ENCODE peak calls at places on chromosome 12, in four cellular contexts. E, I, S and T are unnamed samples.

GRCh38 chr12:64670856-64671639 is 60.8 kb downstream of the RASSF3 start:
- DNase-seq in S (no peak), E (peak), I (peak), T (no peak)

GRCh38 chr12:116076399-116076798 is 201.1 kb downstream of the MED13L start:
- DNase-seq in I (no peak), E (no peak), S (no peak), T (no peak)

GRCh38 chr12:63382930-63383329 is 231.9 kb upstream of the AVPR1A start:
- DNase-seq in E (no peak), I (no peak), S (no peak), T (no peak)

GRCh38 chr12:78829690-78830089 is 34.9 kb upstream of the SYT1 start:
- DNase-seq in I (no peak), S (no peak), E (no peak), T (no peak)

GRCh38 chr12:17060260-17060659 is 454.3 kb upstream of the LMO3 start:
- DNase-seq in E (no peak), I (no peak), S (no peak), T (no peak)

GRCh38 chr12:13205809-13206559 is 9.5 kb downstream of the EMP1 start:
- DNase-seq in I (peak), S (peak), E (peak), T (peak)

GRCh38 chr12:63795944-63796343 is 16.2 kb downstream of the RXYLT1 start:
- DNase-seq in S (no peak), I (no peak), E (no peak), T (no peak)

GRCh38 chr12:4553943-4554342 is 8.1 kb upstream of the DYRK4 start:
- DNase-seq in S (no peak), E (no peak), I (no peak), T (no peak)

GRCh38 chr12:26789731-26790644 is 43.0 kb downstream of the ITPR2 start:
- DNase-seq in S (peak), E (no peak), I (peak), T (peak)

GRCh38 chr12:115437061-115437567 is 753.1 kb upstream of the TBX3 start:
- DNase-seq in S (no peak), E (no peak), I (peak), T (no peak)

GRCh38 chr12:30792648-30793499 is 38.1 kb upstream of the CAPRIN2 start:
- DNase-seq in I (peak), S (no peak), E (peak), T (no peak)

GRCh38 chr12:64296301-64296700 is 74.2 kb upstream of the KICS2 start:
- DNase-seq in E (no peak), I (no peak), S (no peak), T (no peak)

GRCh38 chr12:117792471-117792870 is 176.3 kb downstream of the KSR2 start:
- DNase-seq in E (no peak), S (no peak), I (no peak), T (no peak)

GRCh38 chr12:102197789-102198188 is at the start of gene PMCH:
- DNase-seq in E (no peak), S (no peak), I (no peak), T (no peak)

GRCh38 chr12:6650832-6651231 is 3.6 kb upstream of the ACRBP start:
- DNase-seq in S (no peak), E (no peak), I (no peak), T (no peak)

GRCh38 chr12:9798008-9798619 is 29.2 kb upstream of the KLRF1 start:
- DNase-seq in S (no peak), E (peak), I (peak), T (no peak)

GRCh38 chr12:75482636-75483035 is 2.1 kb downstream of the GLIPR1 start:
- DNase-seq in E (no peak), I (no peak), S (no peak), T (no peak)

GRCh38 chr12:14841761-14842160 is 1.6 kb downstream of the ART4 start:
- DNase-seq in S (peak), E (peak), I (peak), T (no peak)

GRCh38 chr12:132866251-132866828 is 21.1 kb downstream of the CHFR start:
- DNase-seq in E (no peak), I (peak), S (no peak), T (no peak)

GRCh38 chr12:63844391-63845341 is at the start of gene SRGAP1:
- DNase-seq in E (peak), S (peak), I (peak), T (peak)

GRCh38 chr12:111330800-111331752 is 37.8 kb downstream of the PHETA1 start:
- DNase-seq in E (peak), S (no peak), I (peak), T (peak)

GRCh38 chr12:3428631-3429030 is 62.4 kb upstream of the PRMT8 start:
- DNase-seq in I (no peak), E (no peak), S (no peak), T (no peak)

GRCh38 chr12:21774358-21775129 is at the start of gene KCNJ8:
- DNase-seq in S (no peak), I (no peak), E (no peak), T (no peak)

GRCh38 chr12:62848418-62848817 is 86.5 kb downstream of the PPM1H start:
- DNase-seq in S (peak), E (peak), I (peak), T (no peak)

GRCh38 chr12:101490286-101490920 is 15.3 kb downstream of the SPIC start:
- DNase-seq in E (peak), S (no peak), I (no peak), T (no peak)

GRCh38 chr12:76037130-76038105 is 5.8 kb upstream of the PHLDA1 start:
- DNase-seq in E (peak), I (peak), S (peak), T (peak)

GRCh38 chr12:113829212-113829611 is 136.9 kb downstream of the RBM19 start:
- DNase-seq in S (no peak), I (no peak), E (no peak), T (no peak)

GRCh38 chr12:83461326-83461985 is 774.8 kb downstream of the TMTC2 start:
- DNase-seq in E (no peak), S (no peak), I (no peak), T (no peak)

GRCh38 chr12:39375206-39375808 is 67.6 kb downstream of the KIF21A start:
- DNase-seq in I (no peak), S (no peak), E (no peak), T (no peak)

GRCh38 chr12:58608711-58609110 is 311.6 kb downstream of the LRIG3 start:
- DNase-seq in S (no peak), E (no peak), I (peak), T (peak)

GRCh38 chr12:126243814-126244213 is 1178.6 kb downstream of the AACS start:
- DNase-seq in S (no peak), E (no peak), I (no peak), T (no peak)

GRCh38 chr12:75478395-75478794 is 2.2 kb upstream of the GLIPR1 start:
- DNase-seq in E (no peak), S (no peak), I (peak), T (no peak)

GRCh38 chr12:64625243-64626077 is 15.2 kb downstream of the RASSF3 start:
- DNase-seq in E (peak), I (peak), S (peak), T (peak)

GRCh38 chr12:953776-954175 is 4.3 kb upstream of the RAD52 start:
- DNase-seq in I (peak), S (no peak), E (no peak), T (no peak)

GRCh38 chr12:56930241-56930640 is 4.0 kb downstream of the SDR9C7 start:
- DNase-seq in I (no peak), E (no peak), S (no peak), T (no peak)

GRCh38 chr12:132506730-132507538 is 17.0 kb downstream of the FBRSL1 start:
- DNase-seq in E (no peak), S (no peak), I (peak), T (peak)

GRCh38 chr12:72540811-72541210 is 268.6 kb downstream of the TRHDE start:
- DNase-seq in S (peak), I (peak), E (no peak), T (no peak)